ENCODE peak calls at places on chromosome 7, in four cellular contexts. E, F, P and T are unnamed samples.
A peak's percentile ranks its signal among the peaks of the same experiment; 100 is the strongest.

GRCh38 chr7:7185382-7185989 is 3.1 kb downstream of the C1GALT1 start:
- DNase-seq in F (no peak), E (no peak), P (no peak), T (no peak)

GRCh38 chr7:56046728-56047445 is 4.4 kb downstream of the PSPH start:
- DNase-seq in F (no peak), P (no peak), E (peak; percentile 44), T (no peak)

GRCh38 chr7:99478464-99479440 is 6.1 kb downstream of the ZNF789 start:
- DNase-seq in F (no peak), E (no peak), P (peak; percentile 20), T (no peak)

GRCh38 chr7:145644426-145645154 is 472.0 kb upstream of the CNTNAP2 start:
- DNase-seq in F (no peak), E (no peak), P (no peak), T (no peak)

GRCh38 chr7:93196331-93196730 is 29.9 kb downstream of the HEPACAM2 start:
- DNase-seq in F (no peak), E (no peak), P (no peak), T (no peak)

GRCh38 chr7:128963327-128963757 is 25.6 kb downstream of the IRF5 start:
- DNase-seq in P (no peak), F (no peak), E (no peak), T (no peak)

GRCh38 chr7:83517026-83517700 is 131.8 kb downstream of the SEMA3E start:
- DNase-seq in P (no peak), F (no peak), E (no peak), T (no peak)

GRCh38 chr7:135486258-135486657 is 23.6 kb downstream of the CNOT4 start:
- DNase-seq in P (no peak), F (no peak), E (no peak), T (no peak)

GRCh38 chr7:112350596-112350995 is 99.7 kb upstream of the IFRD1 start:
- DNase-seq in F (no peak), E (no peak), P (no peak), T (no peak)

GRCh38 chr7:25949672-25950487 is 202.1 kb upstream of the NFE2L3 start:
- DNase-seq in E (peak; percentile 54), F (no peak), P (peak; percentile 32), T (peak; percentile 34)

GRCh38 chr7:132592947-132593335 is 16.7 kb upstream of the PLXNA4 start:
- DNase-seq in F (no peak), P (no peak), E (no peak), T (no peak)

GRCh38 chr7:149456770-149457421 is 4.0 kb downstream of the ZNF777 start:
- DNase-seq in F (no peak), E (no peak), P (no peak), T (no peak)

GRCh38 chr7:80054356-80054755 is 80.3 kb upstream of the GNAI1 start:
- DNase-seq in E (no peak), P (no peak), F (no peak), T (no peak)

GRCh38 chr7:142797342-142797798 is 26.6 kb downstream of the PRSS2 start:
- DNase-seq in E (no peak), F (no peak), P (no peak), T (no peak)

GRCh38 chr7:18505870-18506460 is 10.4 kb downstream of the HDAC9 start:
- DNase-seq in P (no peak), F (no peak), E (no peak), T (no peak)

GRCh38 chr7:14604606-14605005 is 297.9 kb downstream of the DGKB start:
- DNase-seq in E (no peak), F (no peak), P (no peak), T (no peak)

GRCh38 chr7:149731207-149731955 is 42.0 kb downstream of the ZNF467 start:
- DNase-seq in P (no peak), F (no peak), E (no peak), T (no peak)

GRCh38 chr7:100603697-100604077 is 1.5 kb downstream of the PCOLCE start:
- DNase-seq in E (no peak), F (no peak), P (no peak), T (no peak)

GRCh38 chr7:100044719-100045118 is 4.9 kb upstream of the ZSCAN21 start:
- DNase-seq in F (no peak), P (no peak), E (peak; percentile 72), T (no peak)

GRCh38 chr7:99396914-99397631 is 11.3 kb downstream of the PDAP1 start:
- DNase-seq in F (no peak), E (no peak), P (no peak), T (no peak)

GRCh38 chr7:137998250-137998649 is 3.6 kb downstream of the CREB3L2 start:
- DNase-seq in E (no peak), F (no peak), P (no peak), T (no peak)

GRCh38 chr7:74656421-74656910 is 1.1 kb upstream of the GTF2I start:
- DNase-seq in E (peak; percentile 57), F (peak; percentile 44), P (peak; percentile 64), T (peak; percentile 54)

GRCh38 chr7:74655785-74656420 is 1.6 kb upstream of the GTF2I start:
- DNase-seq in F (peak; percentile 36), P (no peak), E (no peak), T (no peak)

GRCh38 chr7:74656911-74657691 is 417 bp upstream of the GTF2I start:
- DNase-seq in F (peak; percentile 94), P (peak; percentile 91), E (peak; percentile 99), T (peak; percentile 97)

GRCh38 chr7:74657692-74658170 is at the start of gene GTF2I:
- DNase-seq in E (peak; percentile 34), F (no peak), P (peak; percentile 82), T (no peak)

DNA sequence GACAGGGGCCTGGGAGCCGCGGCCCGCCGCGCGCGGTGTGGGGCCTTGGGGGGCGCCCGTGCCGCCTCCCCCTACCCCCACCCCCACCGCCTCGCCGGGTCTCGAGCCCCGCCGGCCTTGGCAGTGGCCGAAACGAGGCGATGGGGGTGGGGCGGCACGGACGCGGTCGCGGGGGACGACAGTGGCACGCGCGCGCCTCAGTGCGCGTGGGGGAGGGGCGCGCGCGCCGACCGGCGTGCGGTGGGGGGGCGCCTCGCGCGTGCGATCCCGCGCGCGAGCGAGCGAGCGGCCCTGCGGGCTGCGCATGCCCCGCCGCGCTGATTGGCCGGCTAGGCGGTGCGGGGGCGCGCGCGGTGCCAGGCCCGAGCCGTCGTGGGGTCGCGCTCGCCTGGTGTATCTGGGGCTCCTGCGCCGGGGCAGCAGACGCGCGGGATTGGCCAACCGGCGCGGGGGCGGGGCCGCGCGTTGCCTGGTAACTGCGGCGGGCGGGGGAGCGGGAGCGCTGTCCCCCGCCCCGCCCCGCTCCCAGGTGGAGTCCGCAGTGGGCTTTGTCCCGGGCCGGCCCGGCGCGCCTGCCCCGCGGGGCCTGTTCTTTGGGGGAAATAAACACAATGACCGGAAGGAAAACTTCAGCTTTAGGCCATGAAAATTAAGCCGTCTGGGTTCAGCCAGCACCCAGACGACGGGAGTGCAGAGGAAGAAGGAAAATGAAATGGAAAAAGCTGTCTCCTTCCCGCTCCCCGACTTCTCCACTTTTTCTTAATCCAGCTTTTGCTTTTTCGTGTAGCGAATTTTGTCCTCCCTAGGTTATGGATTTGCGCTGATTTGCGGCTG is 870 bp downstream of the GTF2I start:
- DNase-seq in F (peak; percentile 93), E (peak; percentile 95), P (peak; percentile 97), T (peak; percentile 94)
- H3K4me3 ChIP-seq in F (peak overlapping the region; percentile 93), E (peak overlapping the region; percentile 86), P (peak overlapping the region; percentile 99), T (peak overlapping the region; percentile 54)

GRCh38 chr7:50347693-50348092 is 43.2 kb downstream of the IKZF1 start:
- DNase-seq in E (no peak), F (no peak), P (no peak), T (no peak)

GRCh38 chr7:50346548-50347497 is 42.3 kb downstream of the IKZF1 start:
- DNase-seq in P (no peak), E (no peak), F (no peak), T (no peak)

GRCh38 chr7:50339990-50340500 is 35.5 kb downstream of the IKZF1 start:
- DNase-seq in P (peak; percentile 44), F (no peak), E (no peak), T (no peak)

GRCh38 chr7:50341709-50342108 is 37.2 kb downstream of the IKZF1 start:
- DNase-seq in P (no peak), F (no peak), E (no peak), T (no peak)

DNA sequence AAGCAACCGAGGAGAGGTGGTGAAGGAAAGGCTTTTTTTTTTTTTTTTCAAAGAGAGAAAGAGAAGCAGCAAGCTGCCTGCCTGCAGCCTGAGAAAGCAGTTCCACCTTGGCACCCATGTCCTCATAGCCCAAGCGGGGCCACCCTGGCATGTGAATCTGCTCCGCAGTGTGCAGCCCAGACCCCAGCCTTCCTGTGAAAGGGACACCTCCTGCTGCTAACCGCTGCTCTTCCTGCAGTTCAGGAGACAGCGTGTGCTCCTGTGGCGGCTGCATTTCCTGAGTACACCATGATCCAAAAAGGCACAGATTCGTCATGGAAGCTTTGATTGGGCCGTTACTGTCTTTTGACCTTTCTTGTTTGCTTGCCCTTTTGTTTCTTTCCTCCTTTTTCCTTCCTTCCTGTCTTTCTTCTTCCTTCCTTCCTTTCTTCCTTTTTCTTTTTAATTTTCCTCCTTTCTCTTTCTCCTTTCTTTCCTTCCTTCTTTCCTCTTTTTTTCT is 38.1 kb downstream of the IKZF1 start:
- DNase-seq in P (no peak), F (no peak), E (no peak), T (no peak)
- TF ChIP-seq EP300 in P (no peak), F (no peak), E (no peak), T (no peak)

GRCh38 chr7:2120841-2121830 is 111.6 kb downstream of the MAD1L1 start:
- DNase-seq in P (no peak), E (peak; percentile 43), F (no peak), T (peak; percentile 58)
- H3K27ac ChIP-seq in P (no peak overlapping the region), E (peak overlapping the region; percentile 17), F (no peak overlapping the region), T (no peak overlapping the region)

GRCh38 chr7:23473848-23474097 is 3.5 kb upstream of the IGF2BP3 start:
- DNase-seq in P (no peak), F (no peak), E (no peak), T (no peak)

GRCh38 chr7:23472974-23473847 is 2.9 kb upstream of the IGF2BP3 start:
- DNase-seq in P (peak; percentile 6), E (no peak), F (no peak), T (no peak)

GRCh38 chr7:23474829-23475578 is 4.7 kb upstream of the IGF2BP3 start:
- DNase-seq in F (no peak), E (no peak), P (no peak), T (no peak)

GRCh38 chr7:23475579-23475844 is 5.2 kb upstream of the IGF2BP3 start:
- DNase-seq in E (no peak), F (no peak), P (no peak), T (no peak)

GRCh38 chr7:23474098-23474828 is 4.0 kb upstream of the IGF2BP3 start:
- DNase-seq in F (peak; percentile 93), P (peak; percentile 96), E (peak; percentile 60), T (no peak)
- H3K4me3 ChIP-seq in F (peak overlapping the region; percentile 80), P (peak overlapping the region; percentile 66), E (peak overlapping the region; percentile 36), T (no peak overlapping the region)

GRCh38 chr7:54967384-54967783 is 51.4 kb upstream of the EGFR start:
- DNase-seq in P (no peak), E (no peak), F (peak; percentile 69), T (no peak)
- TF ChIP-seq EP300 in P (no peak), E (no peak), F (peak; percentile 88), T (no peak)

GRCh38 chr7:75980865-75981449 is 13.4 kb downstream of the TMEM120A start:
- DNase-seq in E (no peak), F (no peak), P (no peak), T (peak; percentile 47)
- H3K27ac ChIP-seq in E (peak overlapping the region; percentile 33), F (no peak overlapping the region), P (no peak overlapping the region), T (peak overlapping the region; percentile 67)

DNA sequence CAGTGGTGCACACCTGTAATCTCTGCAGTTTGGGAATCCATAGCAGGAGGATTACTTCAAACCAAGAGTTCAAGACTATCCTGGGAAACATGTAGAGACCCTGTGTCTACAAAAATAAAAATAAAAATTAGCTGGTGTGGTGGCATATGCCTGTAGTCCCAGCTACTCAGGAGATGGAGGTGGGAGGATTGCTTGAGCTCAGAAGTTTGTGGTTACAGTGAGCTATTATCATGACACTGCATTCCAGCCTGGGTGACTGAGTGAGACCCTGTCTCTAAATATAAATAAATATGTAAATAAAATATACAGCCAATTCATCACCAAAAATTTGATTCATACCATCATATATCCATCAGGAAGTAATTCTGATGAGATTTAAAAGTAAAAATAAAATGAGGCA is 60.9 kb downstream of the ANKRD7 start:
- DNase-seq in F (no peak), P (no peak), E (no peak), T (no peak)
- H3K4me3 ChIP-seq in F (no peak overlapping the region), P (no peak overlapping the region), E (no peak overlapping the region), T (no peak overlapping the region)